ENCODE peak calls at places on chromosomes 16 and 17, in six cellular contexts. G is heart right ventricle, N is thoracic aorta, B is endodermal cell, H is sigmoid colon, M is A549. E is an unnamed sample.

GRCh38 chr17:67829331-67829730 is 4.0 kb downstream of the BPTF start:
- DNase-seq in B (no peak), N (no peak), G (no peak), M (no peak), H (no peak), E (no peak)

GRCh38 chr17:68020451-68020779 is 15.1 kb upstream of the KPNA2 start:
- DNase-seq in M (no peak), H (no peak), N (no peak), G (no peak), B (no peak), E (no peak)

GRCh38 chr17:75392559-75392958 is 12.9 kb downstream of the GRB2 start:
- DNase-seq in H (no peak), N (no peak), B (peak), G (no peak), M (no peak), E (no peak)

GRCh38 chr16:74770826-74771526 is 3.6 kb downstream of the FA2H start:
- DNase-seq in N (no peak), B (no peak), H (no peak), M (no peak), G (no peak), E (no peak)

GRCh38 chr17:77353684-77354419 is 213.1 kb downstream of the SEC14L1 start:
- DNase-seq in G (no peak), B (peak), H (peak), M (no peak), N (no peak), E (peak)

GRCh38 chr17:4187076-4187475 is 44.1 kb downstream of the CYB5D2 start:
- DNase-seq in G (no peak), M (no peak), N (no peak), H (no peak), B (peak), E (no peak)

GRCh38 chr17:32586666-32587065 is 99.9 kb downstream of the CDK5R1 start:
- DNase-seq in G (no peak), M (no peak), H (no peak), N (no peak), B (no peak), E (no peak)

GRCh38 chr17:57257213-57257873 is 1.0 kb downstream of the MSI2 start:
- DNase-seq in G (no peak), M (no peak), N (no peak), H (no peak), B (no peak), E (peak)

GRCh38 chr16:47028767-47029377 is 55.4 kb upstream of the DNAJA2 start:
- DNase-seq in N (no peak), H (no peak), M (no peak), G (no peak), B (no peak), E (no peak)

GRCh38 chr16:58280846-58281301 is 14.0 kb downstream of the PRSS54 start:
- DNase-seq in B (no peak), G (no peak), M (no peak), H (no peak), N (no peak), E (no peak)

DNA sequence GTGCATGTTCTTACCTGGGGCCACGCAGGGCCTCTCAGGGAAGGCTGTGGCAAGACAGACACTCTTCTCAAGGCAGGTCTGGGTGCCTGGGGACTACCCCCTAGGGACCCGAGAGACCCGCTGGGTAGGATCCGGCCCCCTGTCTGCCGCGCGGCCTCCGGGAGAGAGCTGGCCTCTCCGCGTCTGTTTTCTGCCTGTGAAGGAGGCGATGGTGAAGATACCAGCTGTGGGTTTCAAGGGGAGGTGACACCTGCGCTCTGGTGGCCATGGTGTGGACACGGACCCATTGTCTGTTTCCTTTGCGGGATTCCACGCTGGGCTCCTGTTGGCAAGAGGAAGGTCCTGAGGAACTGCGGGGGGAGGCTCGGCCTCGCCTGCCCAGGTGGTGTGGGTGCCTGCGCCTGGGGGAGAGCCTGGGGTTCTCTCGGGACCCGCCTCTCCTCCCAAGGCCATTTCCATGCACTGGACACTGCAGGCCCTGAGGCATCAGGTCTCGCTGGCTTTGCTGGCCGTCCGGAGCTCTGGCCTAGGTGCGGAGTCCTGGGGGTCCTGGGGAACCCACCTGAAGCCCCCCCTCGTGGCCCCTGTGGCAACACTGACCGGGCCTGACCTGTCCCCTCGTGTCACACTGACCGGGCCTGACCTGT is 12.2 kb upstream of the METRNL start:
- DNase-seq in G (no peak), M (no peak), N (peak), B (peak), H (peak), E (no peak)
- TF ChIP-seq CTCF in G (no peak), M (no peak), N (no peak), B (no peak), H (no peak), E (no peak)

GRCh38 chr16:50067290-50067853 is 1.6 kb downstream of the HEATR3 start:
- DNase-seq in H (no peak), G (peak), M (peak), N (no peak), B (peak), E (peak)
- H3K4me3 ChIP-seq in H (no peak), G (no peak), M (peak), N (peak), B (peak), E (no peak)

GRCh38 chr17:37465058-37465616 is 24.6 kb upstream of the DUSP14 start:
- DNase-seq in N (no peak), H (no peak), G (no peak), B (no peak), M (no peak), E (no peak)

GRCh38 chr17:37463039-37463438 is 26.7 kb upstream of the DUSP14 start:
- DNase-seq in M (no peak), G (no peak), B (no peak), N (no peak), H (no peak), E (no peak)

GRCh38 chr17:37461668-37462067 is 28.0 kb upstream of the DUSP14 start:
- DNase-seq in B (no peak), N (no peak), H (no peak), G (no peak), M (no peak), E (no peak)

GRCh38 chr17:37462492-37462891 is 27.2 kb upstream of the DUSP14 start:
- DNase-seq in M (no peak), N (no peak), H (no peak), G (no peak), B (no peak), E (no peak)

DNA sequence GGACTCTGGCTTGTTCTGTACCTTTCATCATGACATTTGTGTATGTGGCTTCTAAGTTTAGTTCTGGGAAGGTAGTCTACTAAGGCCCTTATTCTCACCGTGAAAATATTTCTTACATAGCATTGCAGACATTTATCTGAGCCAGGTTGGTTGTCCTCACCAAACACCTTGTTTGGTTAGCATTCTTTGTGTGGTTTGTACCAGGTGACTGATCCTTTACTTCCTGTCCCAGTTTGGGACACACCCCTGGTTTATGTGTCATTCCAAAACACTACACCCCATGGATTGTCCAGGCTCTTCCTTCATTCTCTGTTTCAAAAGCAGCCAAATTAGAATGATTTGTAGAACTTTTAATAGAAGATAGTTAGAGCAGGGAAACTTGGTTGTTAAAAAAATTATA is 23.2 kb upstream of the DUSP14 start:
- DNase-seq in H (no peak), B (no peak), G (no peak), N (no peak), M (no peak), E (no peak)
- H3K27ac ChIP-seq in H (no peak), B (no peak), G (no peak), N (no peak), M (no peak), E (no peak)

GRCh38 chr17:38674013-38674748 is 576 bp downstream of the EPOP start:
- DNase-seq in G (no peak), B (peak), M (peak), N (no peak), H (no peak), E (peak)
- TF ChIP-seq CTCF in G (no peak), B (peak), M (peak), N (no peak), H (no peak), E (peak)

DNA sequence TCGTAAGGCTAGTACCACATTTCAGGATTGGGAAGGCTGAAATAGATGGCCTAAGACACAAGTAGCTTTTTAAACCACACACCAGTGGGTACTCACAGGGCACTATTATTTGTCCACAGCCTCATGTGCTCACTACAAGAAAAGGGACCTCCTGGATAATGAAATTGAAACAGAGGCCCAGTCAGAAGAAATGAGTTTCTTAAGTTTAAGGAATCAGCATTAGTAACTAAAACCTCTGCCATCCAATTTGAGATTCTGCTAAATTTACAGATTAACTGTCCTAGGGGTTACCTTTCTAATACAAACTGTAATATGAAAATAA is 3.0 kb downstream of the USP7 start:
- DNase-seq in N (no peak), H (no peak), M (no peak), B (no peak), G (no peak), E (no peak)
- H3K4me3 ChIP-seq in N (peak), H (no peak), M (no peak), B (peak), G (no peak), E (no peak)

GRCh38 chr16:84548971-84549844 is 44.7 kb upstream of the MEAK7 start:
- DNase-seq in G (peak), B (no peak), N (no peak), M (no peak), H (no peak), E (no peak)

GRCh38 chr16:84550096-84550495 is 45.6 kb upstream of the MEAK7 start:
- DNase-seq in M (peak), B (no peak), N (no peak), H (no peak), G (no peak), E (no peak)

GRCh38 chr16:84553873-84554399 is 49.5 kb upstream of the MEAK7 start:
- DNase-seq in M (no peak), N (no peak), B (no peak), H (no peak), G (no peak), E (no peak)

GRCh38 chr16:84554627-84555328 is 50.3 kb upstream of the MEAK7 start:
- DNase-seq in G (no peak), H (no peak), N (no peak), B (no peak), M (no peak), E (no peak)

DNA sequence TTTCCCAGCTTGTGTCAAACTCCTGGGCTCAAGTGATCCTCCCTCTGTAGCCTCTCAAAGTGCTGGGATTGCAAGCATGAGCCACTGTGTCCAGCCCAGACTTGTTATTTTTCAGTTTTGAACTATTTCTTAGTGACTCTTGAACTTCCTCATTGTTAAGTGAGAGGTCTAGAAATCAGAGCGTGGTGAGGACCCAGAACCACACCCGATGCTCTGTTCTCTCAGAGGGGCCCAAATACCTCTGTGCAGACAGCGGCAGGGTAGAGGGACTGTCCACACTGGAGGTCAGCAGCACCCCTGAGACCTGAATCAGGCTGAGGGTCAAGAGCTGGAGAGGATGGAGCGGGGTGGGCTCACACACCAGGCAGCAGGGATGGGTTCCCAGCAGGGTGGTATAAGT is 47.7 kb upstream of the MEAK7 start:
- DNase-seq in G (no peak), B (no peak), H (no peak), N (no peak), M (no peak), E (no peak)
- H3K27ac ChIP-seq in G (no peak), B (no peak), H (no peak), N (no peak), M (no peak), E (no peak)

DNA sequence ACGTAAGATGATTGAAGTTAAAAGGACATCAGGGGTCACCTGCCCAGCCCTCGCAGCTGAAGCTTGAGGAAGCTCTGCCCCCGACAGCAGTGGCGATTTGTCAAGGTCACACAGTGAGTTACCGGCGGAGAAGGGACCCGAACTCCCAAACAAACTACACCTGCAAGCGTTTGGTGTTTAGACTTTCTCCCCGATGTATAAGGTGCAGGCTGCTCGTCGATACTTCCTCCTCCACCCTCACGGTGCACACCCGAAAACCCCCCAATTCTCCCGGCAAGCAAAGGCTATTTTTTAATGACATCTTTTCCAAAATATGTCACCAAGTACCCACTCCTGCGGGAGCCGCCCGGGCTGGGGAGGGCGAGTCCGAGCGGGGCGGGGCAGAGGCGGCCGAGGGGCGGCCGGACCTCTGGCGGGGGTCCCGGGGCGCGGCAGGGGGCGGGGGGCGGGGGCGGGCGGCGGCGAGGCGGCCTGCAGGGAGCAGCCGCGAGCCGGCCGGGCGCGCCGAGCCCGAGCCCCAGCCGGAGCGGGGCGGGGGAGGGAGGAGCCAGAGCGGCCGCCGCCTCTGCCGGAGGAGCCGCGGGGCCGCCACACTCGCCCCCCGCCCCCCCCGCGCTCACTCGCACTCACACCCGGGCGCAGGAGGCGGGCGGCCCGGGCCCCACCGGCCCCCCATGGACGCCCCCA is at the start of gene THRA:
- DNase-seq in M (no peak), H (peak), N (no peak), G (peak), B (peak), E (peak)
- TF ChIP-seq CTCF in M (peak), H (no peak), N (no peak), G (peak), B (no peak), E (peak)